ENCODE peak calls at places on chromosome 9, in five cellular contexts. K is mesendoderm, W is neural crest cell, F is gastrocnemius medialis, G is AG10803. M is an unnamed sample.

GRCh38 chr9:18747590-18747989 is 273.6 kb downstream of the ADAMTSL1 start:
- DNase-seq in K (no peak), W (no peak), F (no peak), G (peak), M (no peak)

GRCh38 chr9:112582371-112582770 is 95.7 kb downstream of the KIAA1958 start:
- DNase-seq in K (peak), W (no peak), F (no peak), G (no peak), M (no peak)

GRCh38 chr9:111945216-111945615 is 48.6 kb downstream of the UGCG start:
- DNase-seq in K (no peak), W (no peak), F (no peak), G (peak), M (no peak)

GRCh38 chr9:96420468-96421219 is 2.5 kb upstream of the ZNF367 start:
- DNase-seq in K (peak), W (no peak), F (no peak), G (peak), M (peak)

GRCh38 chr9:973295-973842 is 3.1 kb upstream of the DMRT3 start:
- DNase-seq in K (peak), W (no peak), F (no peak), G (no peak), M (no peak)

GRCh38 chr9:130956636-130957450 is 17.8 kb upstream of the FIBCD1 start:
- DNase-seq in K (no peak), W (no peak), F (no peak), G (no peak), M (no peak)

GRCh38 chr9:70868661-70869652 is 252.5 kb downstream of the TRPM3 start:
- DNase-seq in K (no peak), W (no peak), F (no peak), G (no peak), M (peak)

GRCh38 chr9:130847306-130848217 is 12.5 kb downstream of the ABL1 start:
- DNase-seq in K (peak), W (no peak), F (peak), G (peak), M (peak)

GRCh38 chr9:2870340-2870739 is 26.4 kb upstream of the PUM3 start:
- DNase-seq in K (no peak), W (no peak), F (no peak), G (no peak), M (no peak)

GRCh38 chr9:128523199-128523925 is 18.8 kb downstream of the GLE1 start:
- DNase-seq in K (peak), W (peak), F (no peak), G (peak), M (peak)

GRCh38 chr9:136441191-136441680 is 1.6 kb upstream of the INPP5E start:
- DNase-seq in K (no peak), W (no peak), F (no peak), G (no peak), M (peak)

GRCh38 chr9:37371565-37372464 is 50.7 kb upstream of the GRHPR start:
- DNase-seq in K (no peak), W (no peak), F (no peak), G (peak), M (peak)

GRCh38 chr9:73845954-73846690 is 651.0 kb upstream of the RORB start:
- DNase-seq in K (peak), W (no peak), F (no peak), G (no peak), M (peak)

GRCh38 chr9:100852088-100852487 is 176.4 kb upstream of the PLPPR1 start:
- DNase-seq in K (peak), W (no peak), F (no peak), G (no peak), M (no peak)

GRCh38 chr9:87792831-87793288 is 66.9 kb downstream of the CTSL start:
- DNase-seq in K (peak), W (no peak), F (peak), G (peak), M (peak)

GRCh38 chr9:93587651-93588347 is 11.4 kb downstream of the PHF2 start:
- DNase-seq in K (peak), W (no peak), F (no peak), G (no peak), M (no peak)

GRCh38 chr9:90815183-90815943 is 13.7 kb downstream of the SYK start:
- DNase-seq in K (peak), W (no peak), F (no peak), G (no peak), M (no peak)

GRCh38 chr9:83649080-83649479 is 26.1 kb downstream of the IDNK start:
- DNase-seq in K (peak), W (peak), F (peak), G (peak), M (peak)

GRCh38 chr9:104068546-104068945 is 25.6 kb upstream of the SMC2 start:
- DNase-seq in K (no peak), W (no peak), F (no peak), G (no peak), M (peak)

GRCh38 chr9:33351547-33351946 is 50.8 kb downstream of the AQP7 start:
- DNase-seq in K (no peak), W (no peak), F (no peak), G (no peak), M (no peak)

GRCh38 chr9:112174965-112175795 is at the start of gene SUSD1:
- DNase-seq in K (peak), W (peak), F (no peak), G (no peak), M (peak)

GRCh38 chr9:113620377-113621161 is 157.0 kb downstream of the RGS3 start:
- DNase-seq in K (peak), W (no peak), F (no peak), G (peak), M (peak)

GRCh38 chr9:123528521-123528920 is 172.5 kb downstream of the CRB2 start:
- DNase-seq in K (no peak), W (no peak), F (no peak), G (no peak), M (no peak)

GRCh38 chr9:105330201-105330600 is 85.8 kb downstream of the SLC44A1 start:
- DNase-seq in K (peak), W (no peak), F (no peak), G (no peak), M (no peak)

GRCh38 chr9:113581865-113582697 is 118.6 kb downstream of the RGS3 start:
- DNase-seq in K (no peak), W (peak), F (peak), G (peak), M (peak)

GRCh38 chr9:1267581-1267980 is 217.4 kb downstream of the DMRT2 start:
- DNase-seq in K (no peak), W (no peak), F (no peak), G (no peak), M (no peak)

GRCh38 chr9:135032868-135033460 is 54.5 kb upstream of the OLFM1 start:
- DNase-seq in K (no peak), W (no peak), F (no peak), G (no peak), M (no peak)

GRCh38 chr9:20684865-20685696 is 1.0 kb downstream of the FOCAD start:
- DNase-seq in K (no peak), W (no peak), F (no peak), G (peak), M (peak)

GRCh38 chr9:128818839-128819715 is 777 bp downstream of the ENDOG start:
- DNase-seq in K (peak), W (peak), F (no peak), G (no peak), M (peak)

GRCh38 chr9:93954436-93955355 is at the start of gene BARX1:
- DNase-seq in K (no peak), W (no peak), F (no peak), G (no peak), M (no peak)

GRCh38 chr9:121169094-121169601 is 32.5 kb downstream of the RAB14 start:
- DNase-seq in K (no peak), W (no peak), F (no peak), G (peak), M (no peak)

GRCh38 chr9:137666505-137666809 is 47.7 kb downstream of the EHMT1 start:
- DNase-seq in K (no peak), W (no peak), F (no peak), G (no peak), M (no peak)

GRCh38 chr9:38621434-38622082 is 1.2 kb upstream of the ANKRD18A start:
- DNase-seq in K (peak), W (peak), F (no peak), G (no peak), M (no peak)

GRCh38 chr9:90770927-90771326 is 30.7 kb upstream of the SYK start:
- DNase-seq in K (no peak), W (no peak), F (no peak), G (no peak), M (no peak)

GRCh38 chr9:101235105-101235866 is 149.5 kb downstream of the BAAT start:
- DNase-seq in K (peak), W (no peak), F (no peak), G (peak), M (peak)

GRCh38 chr9:126058631-126059030 is 268.0 kb upstream of the MVB12B start:
- DNase-seq in K (no peak), W (no peak), F (no peak), G (no peak), M (no peak)

M was measured in fibroblast of villous mesenchyme.